ENCODE peak calls at places on chromosomes 1 and 21, in eight cellular contexts. B is A172; Y is activated CD4-positive, alpha-beta T cell treated with anti-CD3 and anti-CD28 coated beads, Interleukin-2, amount 10 ng/mL, durations not matched to agents 7 days and 5 days; T is RCC 7860; V is stimulated activated effector memory CD8-positive, alpha-beta T cell treated with anti-CD3 and anti-CD28 coated beads, Interleukin-12 subunit alpha, Interleukin-12 subunit beta, amount 100 ng/mL, for 72 hours; C is left colon; L is BJ; D is heart right ventricle. Q is an unnamed sample.

GRCh38 chr1:33348676-33349080 is 27.8 kb upstream of the A3GALT2 start:
- DNase-seq in B (no peak), Y (peak), T (peak), V (no peak), C (no peak), L (no peak), D (no peak), Q (no peak)

GRCh38 chr21:15293251-15293650 is 228.5 kb upstream of the NRIP1 start:
- DNase-seq in B (peak), Y (no peak), T (peak), V (no peak), C (no peak), L (peak), D (no peak), Q (no peak)

GRCh38 chr1:92210701-92211100 is 7.0 kb upstream of the C1orf146 start:
- DNase-seq in B (no peak), Y (no peak), T (no peak), V (no peak), C (no peak), L (no peak), D (no peak), Q (no peak)

GRCh38 chr1:20640183-20640597 is 6.9 kb downstream of the PINK1 start:
- DNase-seq in B (peak), Y (peak), T (peak), V (peak), C (no peak), L (no peak), D (peak), Q (no peak)

GRCh38 chr1:22053861-22054770 is 1.6 kb downstream of the CDC42 start:
- DNase-seq in B (no peak), Y (no peak), T (no peak), V (peak), C (no peak), L (no peak), D (no peak), Q (no peak)

GRCh38 chr1:247089616-247090375 is 11.2 kb upstream of the ZNF670 start:
- DNase-seq in B (no peak), Y (no peak), T (no peak), V (no peak), C (no peak), L (no peak), D (no peak), Q (no peak)

GRCh38 chr1:186409091-186409490 is 33.5 kb downstream of the ODR4 start:
- DNase-seq in B (no peak), Y (no peak), T (no peak), V (no peak), C (no peak), L (no peak), D (no peak), Q (no peak)

GRCh38 chr1:67853704-67854103 is 20.4 kb upstream of the GNG12 start:
- DNase-seq in B (peak), Y (peak), T (peak), V (no peak), C (no peak), L (no peak), D (peak), Q (no peak)

GRCh38 chr1:227318003-227318851 is at the start of gene CDC42BPA:
- DNase-seq in B (peak), Y (peak), T (peak), V (peak), C (peak), L (peak), D (peak), Q (no peak)

GRCh38 chr1:4109626-4109940 is 209.5 kb upstream of the C1orf174 start:
- DNase-seq in B (no peak), Y (no peak), T (no peak), V (no peak), C (no peak), L (no peak), D (no peak), Q (no peak)

GRCh38 chr21:16891821-16892220 is 621.0 kb upstream of the CXADR start:
- DNase-seq in B (no peak), Y (no peak), T (no peak), V (no peak), C (no peak), L (peak), D (no peak), Q (no peak)

GRCh38 chr1:61046434-61046833 is 35.9 kb upstream of the NFIA start:
- DNase-seq in B (no peak), Y (no peak), T (no peak), V (no peak), C (no peak), L (no peak), D (no peak), Q (no peak)

GRCh38 chr1:29236993-29237905 is 927 bp downstream of the PTPRU start:
- DNase-seq in B (no peak), Y (no peak), T (no peak), V (no peak), C (no peak), L (no peak), D (peak), Q (no peak)

GRCh38 chr1:160149235-160149634 is 2.2 kb upstream of the ATP1A4 start:
- DNase-seq in B (no peak), Y (no peak), T (no peak), V (no peak), C (no peak), L (no peak), D (no peak), Q (no peak)

GRCh38 chr1:41362749-41363631 is 1.8 kb downstream of the FOXO6 start:
- DNase-seq in B (no peak), Y (no peak), T (no peak), V (no peak), C (no peak), L (no peak), D (no peak), Q (no peak)

GRCh38 chr1:97505816-97506215 is 415.0 kb downstream of the DPYD start:
- DNase-seq in B (no peak), Y (no peak), T (no peak), V (no peak), C (no peak), L (no peak), D (no peak), Q (no peak)

GRCh38 chr1:246067432-246068021 is 439.6 kb downstream of the SMYD3 start:
- DNase-seq in B (no peak), Y (no peak), T (no peak), V (no peak), C (no peak), L (peak), D (no peak), Q (no peak)

GRCh38 chr1:84272401-84272800 is 29.1 kb upstream of the SAMD13 start:
- DNase-seq in B (no peak), Y (no peak), T (no peak), V (no peak), C (peak), L (no peak), D (no peak), Q (no peak)

GRCh38 chr1:94856004-94856403 is 35.8 kb downstream of the SLC44A3 start:
- DNase-seq in B (no peak), Y (no peak), T (no peak), V (no peak), C (no peak), L (no peak), D (no peak), Q (no peak)

GRCh38 chr1:156291226-156292061 is 4.0 kb downstream of the GLMP start:
- DNase-seq in B (no peak), Y (peak), T (no peak), V (no peak), C (peak), L (peak), D (peak), Q (no peak)

GRCh38 chr1:94316836-94317789 is 79.7 kb upstream of the ARHGAP29 start:
- DNase-seq in B (no peak), Y (no peak), T (peak), V (no peak), C (no peak), L (no peak), D (no peak), Q (no peak)

GRCh38 chr1:211589782-211590721 is 11.1 kb upstream of the SLC30A1 start:
- DNase-seq in B (no peak), Y (no peak), T (peak), V (no peak), C (no peak), L (no peak), D (peak), Q (no peak)

GRCh38 chr1:4598561-4598960 is 55.8 kb upstream of the AJAP1 start:
- DNase-seq in B (no peak), Y (no peak), T (no peak), V (no peak), C (no peak), L (no peak), D (no peak), Q (no peak)

GRCh38 chr1:79323240-79324025 is 316.9 kb upstream of the ADGRL4 start:
- DNase-seq in B (peak), Y (no peak), T (peak), V (no peak), C (no peak), L (peak), D (no peak), Q (no peak)

GRCh38 chr1:94240822-94241221 is 3.4 kb upstream of the ARHGAP29 start:
- DNase-seq in B (no peak), Y (no peak), T (no peak), V (no peak), C (no peak), L (no peak), D (no peak), Q (no peak)

GRCh38 chr21:27480841-27481261 is 514.0 kb upstream of the ADAMTS5 start:
- DNase-seq in B (peak), Y (no peak), T (peak), V (no peak), C (no peak), L (no peak), D (no peak), Q (no peak)

GRCh38 chr1:87783315-87783714 is 454.6 kb downstream of the LMO4 start:
- DNase-seq in B (no peak), Y (no peak), T (no peak), V (no peak), C (no peak), L (no peak), D (no peak), Q (no peak)

GRCh38 chr1:195520757-195521156 is 1087.5 kb downstream of the KCNT2 start:
- DNase-seq in B (no peak), Y (no peak), T (no peak), V (no peak), C (no peak), L (no peak), D (no peak), Q (no peak)

GRCh38 chr1:206738370-206739366 is 31.9 kb upstream of the IL19 start:
- DNase-seq in B (peak), Y (no peak), T (peak), V (no peak), C (no peak), L (no peak), D (no peak), Q (no peak)

Q was measured in T-helper 1 cell.